ENCODE peak calls at places on chromosomes 11 and 22, in seven cellular contexts. I is tibial nerve; U is MM.1S; W is GM20000; B is cardiac muscle cell; D is PC-9; S is CD8-positive, alpha-beta T cell. N is an unnamed sample.

GRCh38 chr11:59097113-59097708 is 9.8 kb upstream of the FAM111B start:
- DNase-seq in I (peak), U (peak), W (no peak), B (peak), D (peak), S (peak), N (peak)

GRCh38 chr11:12618743-12619540 is 55.3 kb upstream of the TEAD1 start:
- DNase-seq in I (no peak), U (no peak), W (no peak), B (no peak), D (no peak), S (no peak), N (no peak)

GRCh38 chr11:76056881-76057280 is 149.4 kb downstream of the WNT11 start:
- DNase-seq in I (no peak), U (no peak), W (no peak), B (no peak), D (no peak), S (no peak), N (no peak)

GRCh38 chr22:33542153-33542552 is 378.1 kb downstream of the LARGE1 start:
- DNase-seq in I (no peak), U (no peak), W (no peak), B (no peak), D (no peak), S (no peak), N (no peak)

GRCh38 chr11:19951558-19952083 is 208.7 kb downstream of the DBX1 start:
- DNase-seq in I (no peak), U (peak), W (peak), B (peak), D (no peak), S (no peak), N (no peak)

GRCh38 chr11:12087075-12087775 is 23.2 kb upstream of the MICAL2 start:
- DNase-seq in I (no peak), U (peak), W (no peak), B (no peak), D (peak), S (peak), N (no peak)

GRCh38 chr11:76702378-76703128 is 32.0 kb upstream of the LRRC32 start:
- DNase-seq in I (no peak), U (no peak), W (no peak), B (no peak), D (no peak), S (no peak), N (no peak)

GRCh38 chr11:27874998-27875397 is 174.7 kb upstream of the BDNF start:
- DNase-seq in I (no peak), U (no peak), W (no peak), B (no peak), D (no peak), S (no peak), N (no peak)

GRCh38 chr11:13278620-13279486 is 1.3 kb downstream of the BMAL1 start:
- DNase-seq in I (no peak), U (peak), W (no peak), B (peak), D (no peak), S (peak), N (no peak)

GRCh38 chr11:63246045-63246444 is 2.6 kb upstream of the SLC22A25 start:
- DNase-seq in I (no peak), U (no peak), W (no peak), B (no peak), D (no peak), S (no peak), N (no peak)

GRCh38 chr11:64516226-64516625 is 74.8 kb upstream of the SLC22A12 start:
- DNase-seq in I (no peak), U (no peak), W (no peak), B (no peak), D (no peak), S (no peak), N (no peak)

GRCh38 chr22:17106785-17107546 is 14.2 kb downstream of the TMEM121B start:
- DNase-seq in I (no peak), U (no peak), W (peak), B (no peak), D (no peak), S (no peak), N (no peak)

GRCh38 chr22:33605201-33605600 is 315.1 kb downstream of the LARGE1 start:
- DNase-seq in I (no peak), U (no peak), W (no peak), B (no peak), D (no peak), S (no peak), N (no peak)

GRCh38 chr11:26134481-26135355 is 197.2 kb upstream of the ANO3 start:
- DNase-seq in I (no peak), U (peak), W (peak), B (peak), D (no peak), S (no peak), N (no peak)

GRCh38 chr22:35972559-35972958 is 56.1 kb downstream of the RBFOX2 start:
- DNase-seq in I (no peak), U (no peak), W (no peak), B (no peak), D (no peak), S (no peak), N (no peak)

GRCh38 chr22:37267661-37268413 is 14.5 kb upstream of the CYTH4 start:
- DNase-seq in I (no peak), U (peak), W (no peak), B (no peak), D (no peak), S (no peak), N (no peak)

GRCh38 chr22:46363611-46364321 is 28.3 kb downstream of the TRMU start:
- DNase-seq in I (no peak), U (no peak), W (no peak), B (no peak), D (no peak), S (no peak), N (no peak)
- TF ChIP-seq CTCF in I (no peak), U (no peak), W (no peak), B (no peak), D (no peak), S (no peak), N (no peak)

DNA sequence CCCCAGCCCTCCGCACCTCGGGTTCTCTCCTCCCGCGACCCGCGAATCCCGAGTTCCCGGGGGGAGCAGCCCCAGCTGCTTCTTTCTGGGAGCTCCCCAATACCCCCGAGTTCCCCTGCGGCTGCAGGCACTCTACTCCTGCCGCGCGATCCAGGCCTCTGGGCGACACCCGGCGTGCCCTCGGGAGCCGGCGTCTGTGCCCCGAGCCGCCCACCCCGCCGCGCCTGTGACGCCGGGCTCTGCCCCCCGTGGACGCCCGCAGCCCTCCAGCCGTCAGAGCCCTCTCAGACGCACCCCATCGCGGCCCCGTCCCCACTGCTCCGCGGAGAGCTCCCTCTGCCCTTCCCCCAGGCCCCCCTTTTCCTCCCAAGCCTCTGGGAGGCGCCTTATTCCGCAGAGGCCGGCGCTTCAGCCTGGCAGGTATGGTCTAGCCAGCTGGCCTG is 422 bp downstream of the GLB1L2 start:
- DNase-seq in I (no peak), U (no peak), W (no peak), B (peak), D (peak), S (peak), N (no peak)
- TF ChIP-seq CTCF in I (no peak), U (no peak), W (no peak), B (no peak), D (no peak), S (no peak), N (no peak)

GRCh38 chr22:29998627-29999026 is 81.6 kb upstream of the HORMAD2 start:
- DNase-seq in I (no peak), U (no peak), W (no peak), B (no peak), D (no peak), S (no peak), N (no peak)

GRCh38 chr22:29997516-29997915 is 82.7 kb upstream of the HORMAD2 start:
- DNase-seq in I (no peak), U (no peak), W (no peak), B (no peak), D (no peak), S (no peak), N (no peak)

GRCh38 chr22:29994941-29995340 is 85.3 kb upstream of the HORMAD2 start:
- DNase-seq in I (no peak), U (no peak), W (no peak), B (no peak), D (no peak), S (no peak), N (no peak)

GRCh38 chr22:29992341-29993275 is 87.7 kb upstream of the HORMAD2 start:
- DNase-seq in I (no peak), U (no peak), W (no peak), B (no peak), D (no peak), S (no peak), N (no peak)

GRCh38 chr22:29994027-29994715 is 86.1 kb upstream of the HORMAD2 start:
- DNase-seq in I (no peak), U (no peak), W (no peak), B (no peak), D (no peak), S (no peak), N (no peak)
- TF ChIP-seq CTCF in I (no peak), U (no peak), W (no peak), B (no peak), D (peak), S (no peak), N (no peak)

GRCh38 chr11:21514298-21514697 is 678.6 kb upstream of the ANO5 start:
- DNase-seq in I (no peak), U (peak), W (no peak), B (peak), D (peak), S (no peak), N (no peak)

DNA sequence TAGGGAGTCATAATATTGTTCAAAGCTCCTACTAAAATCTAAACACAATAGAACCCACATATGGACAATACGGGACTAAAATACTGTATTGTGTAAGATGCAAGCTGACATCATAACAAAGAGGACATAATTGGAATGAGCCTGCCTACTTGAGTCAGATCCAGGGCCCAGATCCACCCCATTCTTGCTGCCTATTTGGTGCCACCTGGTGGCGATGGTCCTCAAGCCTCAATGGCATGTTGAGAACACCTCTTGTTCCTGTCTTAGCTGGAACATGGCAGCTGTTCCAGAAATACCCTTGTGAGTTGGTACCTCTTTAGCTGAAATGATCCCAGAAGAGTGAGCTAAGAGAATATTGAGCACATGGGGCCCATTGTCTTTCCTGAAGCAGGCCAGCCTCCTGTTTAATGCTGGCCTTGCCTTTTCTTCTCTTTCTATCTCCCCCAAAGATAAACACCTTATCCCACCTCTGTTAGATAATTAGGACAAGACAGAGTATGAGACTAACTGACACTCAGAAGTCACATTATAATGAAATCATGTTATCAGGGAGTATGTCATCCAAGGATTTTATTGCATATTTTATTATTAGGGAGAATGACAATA is 680.9 kb upstream of the ANO5 start:
- DNase-seq in I (no peak), U (peak), W (peak), B (peak), D (peak), S (no peak), N (peak)
- TF ChIP-seq CTCF in I (peak), U (peak), W (peak), B (peak), D (peak), S (no peak), N (no peak)

DNA sequence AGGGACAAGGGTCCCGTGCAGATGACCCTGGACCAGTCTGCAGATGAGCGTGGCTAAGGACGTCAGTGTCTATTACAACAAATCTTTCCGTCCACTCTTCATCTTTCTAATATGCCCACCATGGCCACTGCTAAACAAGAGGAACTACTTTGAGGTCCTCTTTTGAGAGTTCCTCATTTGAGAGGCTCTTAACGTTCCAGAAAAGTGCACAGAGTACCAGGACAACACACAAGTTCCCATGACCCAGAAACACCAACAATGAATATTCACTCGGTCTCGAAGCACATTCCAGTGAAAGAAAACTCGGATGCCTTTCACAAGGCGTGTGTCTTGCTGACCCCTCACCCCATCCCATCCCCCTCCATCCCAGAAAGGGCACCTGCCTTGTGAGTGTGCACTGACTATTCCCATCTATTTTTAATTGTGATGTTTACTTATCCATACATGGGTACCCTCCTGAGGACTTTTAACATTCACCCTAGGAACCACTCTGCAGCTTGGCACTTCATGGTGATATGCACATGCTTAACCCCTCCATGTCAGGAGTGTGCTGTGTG is 157.0 kb downstream of the SHANK2 start:
- DNase-seq in I (no peak), U (no peak), W (no peak), B (no peak), D (no peak), S (no peak), N (no peak)
- TF ChIP-seq CTCF in I (no peak), U (no peak), W (no peak), B (no peak), D (no peak), S (no peak), N (no peak)

GRCh38 chr11:61544466-61544865 is 35.9 kb downstream of the LRRC10B start:
- DNase-seq in I (no peak), U (no peak), W (no peak), B (no peak), D (no peak), S (no peak), N (no peak)

GRCh38 chr11:61545921-61546320 is 35.0 kb downstream of the SYT7 start:
- DNase-seq in I (no peak), U (no peak), W (no peak), B (no peak), D (no peak), S (no peak), N (no peak)

GRCh38 chr11:61546663-61547062 is 34.2 kb downstream of the SYT7 start:
- DNase-seq in I (no peak), U (no peak), W (no peak), B (no peak), D (no peak), S (no peak), N (no peak)

GRCh38 chr11:61543606-61544306 is 35.2 kb downstream of the LRRC10B start:
- DNase-seq in I (no peak), U (no peak), W (peak), B (no peak), D (no peak), S (no peak), N (no peak)

GRCh38 chr11:61545341-61545740 is 35.5 kb downstream of the SYT7 start:
- DNase-seq in I (no peak), U (peak), W (peak), B (no peak), D (no peak), S (no peak), N (no peak)
- TF ChIP-seq CTCF in I (no peak), U (peak), W (peak), B (peak), D (peak), S (no peak), N (no peak)

GRCh38 chr11:104609297-104609696 is 289.0 kb downstream of the CASP12 start:
- DNase-seq in I (no peak), U (peak), W (peak), B (peak), D (peak), S (peak), N (no peak)
- TF ChIP-seq CTCF in I (peak), U (peak), W (peak), B (peak), D (peak), S (peak), N (no peak)